ENCODE peak calls at places on chromosomes 6 and 20, in five cellular contexts. S, B, D, Q and R are unnamed samples.
A peak's percentile ranks its signal among the peaks of the same experiment; 100 is the strongest.

GRCh38 chr20:49054032-49054643 is 8.0 kb downstream of the CSE1L start:
- DNase-seq in B (no peak), S (no peak), Q (no peak), D (peak; percentile 20), R (no peak)

GRCh38 chr6:154232013-154232920 is 124.3 kb downstream of the IPCEF1 start:
- DNase-seq in S (no peak), D (no peak), Q (no peak), B (no peak), R (no peak)

GRCh38 chr6:46638650-46639049 is 14.0 kb downstream of the CYP39A1 start:
- DNase-seq in D (no peak), Q (no peak), B (no peak), S (peak; percentile 18), R (no peak)

GRCh38 chr20:4937422-4938319 is 63.6 kb downstream of the SLC23A2 start:
- DNase-seq in S (no peak), B (no peak), D (no peak), Q (peak; percentile 74), R (peak; percentile 16)

GRCh38 chr20:64229537-64230061 is 25.9 kb upstream of the PCMTD2 start:
- DNase-seq in Q (no peak), D (no peak), S (no peak), B (no peak), R (no peak)

GRCh38 chr20:58621906-58622548 is 29.1 kb upstream of the STX16 start:
- DNase-seq in B (peak; percentile 31), Q (no peak), S (peak; percentile 30), D (no peak), R (peak; percentile 48)

GRCh38 chr6:53830356-53830755 is 35.6 kb downstream of the LRRC1 start:
- DNase-seq in B (no peak), D (no peak), Q (no peak), S (no peak), R (no peak)

GRCh38 chr6:138502546-138502945 is 3.3 kb upstream of the NHSL1 start:
- DNase-seq in Q (no peak), B (no peak), D (no peak), S (no peak), R (no peak)

GRCh38 chr6:124970763-124971162 is 8.5 kb downstream of the RNF217 start:
- DNase-seq in Q (no peak), D (no peak), B (no peak), S (no peak), R (no peak)

GRCh38 chr20:50560867-50561266 is 50.7 kb downstream of the PTPN1 start:
- DNase-seq in Q (no peak), S (no peak), B (no peak), D (no peak), R (no peak)

GRCh38 chr20:25282034-25282781 is 34.3 kb downstream of the PYGB start:
- DNase-seq in B (no peak), D (no peak), S (no peak), Q (no peak), R (no peak)

GRCh38 chr20:61440548-61441055 is 188.5 kb downstream of the CDH4 start:
- DNase-seq in B (no peak), Q (no peak), S (no peak), D (no peak), R (no peak)

GRCh38 chr20:37397954-37398749 is 52.2 kb downstream of the SRC start:
- DNase-seq in S (no peak), B (no peak), Q (no peak), D (no peak), R (no peak)

GRCh38 chr20:32605167-32605656 is 20.1 kb upstream of the NOL4L start:
- DNase-seq in D (no peak), S (no peak), Q (no peak), B (no peak), R (peak; percentile 44)

GRCh38 chr6:13273931-13274706 is 54.2 kb downstream of the TBC1D7 start:
- DNase-seq in B (peak; percentile 83), S (no peak), Q (no peak), D (peak; percentile 83), R (no peak)

GRCh38 chr6:101956961-101957360 is 563.5 kb downstream of the GRIK2 start:
- DNase-seq in Q (no peak), B (no peak), D (no peak), S (no peak), R (no peak)

GRCh38 chr6:125678601-125679000 is 70.8 kb upstream of the HEY2 start:
- DNase-seq in D (no peak), S (no peak), B (no peak), Q (no peak), R (no peak)

GRCh38 chr20:53488779-53489272 is 104.8 kb downstream of the ZNF217 start:
- DNase-seq in D (no peak), S (no peak), Q (no peak), B (no peak), R (no peak)

GRCh38 chr6:20211037-20211940 is 980 bp downstream of the MBOAT1 start:
- DNase-seq in D (no peak), S (peak; percentile 25), B (peak; percentile 50), Q (no peak), R (peak; percentile 78)

GRCh38 chr6:162964703-162965140 is 236.9 kb downstream of the PACRG start:
- DNase-seq in S (peak; percentile 12), B (no peak), Q (no peak), D (no peak), R (no peak)

GRCh38 chr6:150685860-150686259 is 86.2 kb downstream of the PLEKHG1 start:
- DNase-seq in D (peak; percentile 11), S (peak; percentile 28), B (peak; percentile 78), Q (peak; percentile 23), R (peak; percentile 89)

GRCh38 chr6:47308674-47309325 is 905 bp downstream of the TNFRSF21 start:
- DNase-seq in S (peak; percentile 29), B (peak; percentile 31), Q (no peak), D (no peak), R (peak; percentile 43)

GRCh38 chr20:49234831-49235230 is 15.6 kb downstream of the DDX27 start:
- DNase-seq in B (no peak), Q (no peak), D (no peak), S (no peak), R (no peak)

GRCh38 chr6:110255356-110255755 is 75.1 kb downstream of the CDC40 start:
- DNase-seq in B (no peak), D (no peak), S (peak; percentile 7), Q (no peak), R (peak; percentile 80)

GRCh38 chr6:130050230-130050629 is 31.8 kb downstream of the L3MBTL3 start:
- DNase-seq in S (no peak), B (no peak), Q (no peak), D (no peak), R (no peak)

GRCh38 chr20:38044685-38045084 is 11.1 kb downstream of the RPRD1B start:
- DNase-seq in S (no peak), D (no peak), B (no peak), Q (no peak), R (no peak)

GRCh38 chr6:47165918-47166317 is 123.8 kb upstream of the ADGRF1 start:
- DNase-seq in D (peak; percentile 26), B (no peak), S (no peak), Q (no peak), R (no peak)

GRCh38 chr6:168713839-168714238 is 272.9 kb downstream of the SMOC2 start:
- DNase-seq in Q (peak; percentile 47), B (peak; percentile 39), S (peak; percentile 75), D (no peak), R (peak; percentile 34)

GRCh38 chr20:46709459-46710148 is at the start of gene SLC2A10:
- DNase-seq in B (peak; percentile 47), D (no peak), Q (peak; percentile 53), S (no peak), R (peak; percentile 80)

DNA sequence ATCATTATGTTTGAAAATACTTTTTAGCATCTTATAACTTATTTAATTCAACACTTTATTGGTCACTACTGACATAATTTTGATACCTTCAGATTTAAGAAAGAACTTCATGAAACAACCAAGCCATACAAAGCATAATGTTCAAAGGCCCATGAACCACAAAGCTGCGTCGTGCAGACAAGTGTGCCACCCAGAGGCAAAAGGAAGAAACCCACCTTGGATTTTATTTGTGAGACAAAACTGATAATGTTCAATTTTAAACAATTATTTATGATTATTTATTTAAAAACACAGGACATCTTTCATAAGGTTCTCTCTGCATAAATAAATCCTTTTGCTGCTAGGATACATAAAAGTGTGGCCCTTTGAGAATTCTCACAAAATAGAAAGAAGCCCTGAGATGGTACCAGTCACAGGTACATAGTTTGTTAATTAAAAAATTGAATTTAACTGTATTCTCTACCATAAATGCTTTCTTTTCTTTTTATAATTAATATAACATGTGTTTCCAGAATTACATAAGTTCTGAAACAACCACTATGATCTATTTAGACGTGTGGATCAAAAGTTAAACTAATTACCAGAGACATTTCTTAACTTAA is 143.7 kb downstream of the RALGAPA2 start:
- DNase-seq in S (peak; percentile 59), D (no peak), Q (peak; percentile 58), B (peak; percentile 10), R (peak; percentile 70)
- TF ChIP-seq JUNB in S (no peak), D (no peak), Q (no peak), B (no peak), R (no peak)

DNA sequence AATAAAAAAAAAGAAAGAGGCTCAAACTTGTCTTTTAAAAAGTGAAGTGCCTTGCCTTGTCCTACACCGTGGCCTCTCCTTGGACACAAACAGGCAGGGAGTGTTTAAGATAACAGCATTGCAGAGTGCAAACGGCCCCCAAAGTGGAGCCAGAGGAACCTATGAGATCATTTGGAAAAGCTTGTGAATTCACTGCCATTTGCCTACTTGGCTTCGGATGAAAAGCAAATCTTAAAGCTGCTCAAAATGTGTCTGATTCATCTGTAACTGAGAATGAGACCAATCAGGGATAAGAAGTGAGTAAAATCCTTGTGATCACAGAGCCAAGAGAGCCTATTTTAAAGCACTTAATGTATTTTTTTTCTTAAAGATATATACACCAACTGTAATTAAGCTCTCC is 65.6 kb upstream of the BACH2 start:
- DNase-seq in B (no peak), S (no peak), D (no peak), Q (no peak), R (no peak)
- TF ChIP-seq JUNB in B (no peak), S (no peak), D (no peak), Q (no peak), R (no peak)

GRCh38 chr20:62523473-62524203 is 47.8 kb upstream of the GATA5 start:
- DNase-seq in S (no peak), B (peak; percentile 99), Q (peak; percentile 80), D (no peak), R (peak; percentile 69)

GRCh38 chr20:62522748-62523396 is 47.1 kb upstream of the GATA5 start:
- DNase-seq in Q (no peak), S (no peak), B (no peak), D (no peak), R (no peak)

GRCh38 chr20:62525014-62525413 is 49.2 kb upstream of the GATA5 start:
- DNase-seq in D (no peak), S (no peak), Q (no peak), B (no peak), R (no peak)

GRCh38 chr20:62527781-62528180 is 52.0 kb upstream of the GATA5 start:
- DNase-seq in B (no peak), D (no peak), S (no peak), Q (no peak), R (no peak)

DNA sequence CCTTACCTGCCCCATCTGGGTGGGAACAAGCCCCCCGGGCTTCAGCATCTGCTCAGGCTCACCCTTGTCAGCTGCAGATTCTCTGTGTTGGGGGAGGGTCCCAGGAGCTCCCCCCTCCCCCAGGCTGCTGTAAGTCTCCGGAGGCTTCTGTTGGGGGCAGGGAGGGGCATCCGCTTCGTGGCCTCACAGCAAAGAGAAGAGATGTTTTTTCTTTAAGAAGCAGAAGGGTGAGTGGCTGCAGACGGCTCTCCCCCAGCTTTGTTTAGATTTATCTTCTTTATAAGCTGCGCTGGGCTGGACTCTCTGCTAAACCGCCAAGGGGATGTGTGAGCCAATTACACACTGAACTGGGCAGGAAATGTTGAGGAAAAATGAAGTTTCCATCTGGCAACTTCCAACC is 48.7 kb upstream of the GATA5 start:
- DNase-seq in D (no peak), S (no peak), Q (no peak), B (no peak), R (peak; percentile 57)
- TF ChIP-seq JUNB in D (no peak), S (no peak), Q (no peak), B (no peak), R (no peak)

GRCh38 chr6:71383891-71384489 is 95.4 kb downstream of the OGFRL1 start:
- DNase-seq in S (peak; percentile 48), D (no peak), Q (peak; percentile 15), B (peak; percentile 8), R (peak; percentile 77)
- TF ChIP-seq JUNB in S (no peak), D (no peak), Q (no peak), B (no peak), R (no peak)